ENCODE peak calls at places on chromosomes 7 and 10, in seven cellular contexts. One of them, this sample, is unnamed.

GRCh38 chr7:17581301-17581700 is 282.8 kb downstream of the AHR start:
- DNase-seq in CD8-positive, alpha-beta T cell: no peak
- DNase-seq in A549: no peak
- DNase-seq in H9: no peak
- DNase-seq in choroid plexus epithelial cell: no peak
- DNase-seq in EH: no peak
- DNase-seq in NCI-H2107: no peak
- DNase-seq in this sample: peak

GRCh38 chr10:75401569-75402485 is at the start of gene ZNF503:
- DNase-seq in CD8-positive, alpha-beta T cell: no peak
- DNase-seq in A549: peak
- DNase-seq in H9: peak
- DNase-seq in choroid plexus epithelial cell: peak
- DNase-seq in EH: peak
- DNase-seq in NCI-H2107: peak
- DNase-seq in this sample: peak

GRCh38 chr10:16640153-16640552 is 118.5 kb upstream of the C1QL3 start:
- DNase-seq in CD8-positive, alpha-beta T cell: no peak
- DNase-seq in A549: no peak
- DNase-seq in H9: no peak
- DNase-seq in choroid plexus epithelial cell: no peak
- DNase-seq in EH: no peak
- DNase-seq in NCI-H2107: no peak
- DNase-seq in this sample: no peak

GRCh38 chr10:34580643-34581042 is 234.5 kb downstream of the PARD3 start:
- DNase-seq in CD8-positive, alpha-beta T cell: no peak
- DNase-seq in A549: peak
- DNase-seq in H9: no peak
- DNase-seq in choroid plexus epithelial cell: peak
- DNase-seq in EH: peak
- DNase-seq in NCI-H2107: no peak
- DNase-seq in this sample: peak

GRCh38 chr7:151905322-151905721 is 28.4 kb upstream of the PRKAG2 start:
- DNase-seq in CD8-positive, alpha-beta T cell: no peak
- DNase-seq in A549: no peak
- DNase-seq in H9: no peak
- DNase-seq in choroid plexus epithelial cell: no peak
- DNase-seq in EH: no peak
- DNase-seq in NCI-H2107: no peak
- DNase-seq in this sample: no peak

GRCh38 chr10:93199221-93199681 is 125.6 kb downstream of the CYP26A1 start:
- DNase-seq in CD8-positive, alpha-beta T cell: no peak
- DNase-seq in A549: no peak
- DNase-seq in H9: no peak
- DNase-seq in choroid plexus epithelial cell: peak
- DNase-seq in EH: peak
- DNase-seq in NCI-H2107: no peak
- DNase-seq in this sample: peak

GRCh38 chr10:114686013-114686412 is 27.9 kb upstream of the ABLIM1 start:
- DNase-seq in CD8-positive, alpha-beta T cell: no peak
- DNase-seq in A549: no peak
- DNase-seq in H9: no peak
- DNase-seq in choroid plexus epithelial cell: no peak
- DNase-seq in EH: no peak
- DNase-seq in NCI-H2107: no peak
- DNase-seq in this sample: no peak

GRCh38 chr10:3926675-3927525 is 141.9 kb upstream of the KLF6 start:
- DNase-seq in CD8-positive, alpha-beta T cell: no peak
- DNase-seq in A549: no peak
- DNase-seq in H9: no peak
- DNase-seq in choroid plexus epithelial cell: peak
- DNase-seq in EH: peak
- DNase-seq in NCI-H2107: no peak
- DNase-seq in this sample: peak

GRCh38 chr10:63206576-63206975 is 73.4 kb downstream of the NRBF2 start:
- DNase-seq in CD8-positive, alpha-beta T cell: no peak
- DNase-seq in A549: no peak
- DNase-seq in H9: no peak
- DNase-seq in choroid plexus epithelial cell: peak
- DNase-seq in EH: no peak
- DNase-seq in NCI-H2107: no peak
- DNase-seq in this sample: peak

GRCh38 chr7:47847207-47847606 is 101.1 kb downstream of the PKD1L1 start:
- DNase-seq in CD8-positive, alpha-beta T cell: no peak
- DNase-seq in A549: no peak
- DNase-seq in H9: no peak
- DNase-seq in choroid plexus epithelial cell: no peak
- DNase-seq in EH: no peak
- DNase-seq in NCI-H2107: no peak
- DNase-seq in this sample: no peak

GRCh38 chr10:121438320-121438719 is 159.9 kb downstream of the FGFR2 start:
- DNase-seq in CD8-positive, alpha-beta T cell: no peak
- DNase-seq in A549: no peak
- DNase-seq in H9: no peak
- DNase-seq in choroid plexus epithelial cell: no peak
- DNase-seq in EH: peak
- DNase-seq in NCI-H2107: no peak
- DNase-seq in this sample: no peak

GRCh38 chr7:83178796-83179195 is 16.1 kb upstream of the PCLO start:
- DNase-seq in CD8-positive, alpha-beta T cell: no peak
- DNase-seq in A549: no peak
- DNase-seq in H9: no peak
- DNase-seq in choroid plexus epithelial cell: peak
- DNase-seq in EH: no peak
- DNase-seq in NCI-H2107: no peak
- DNase-seq in this sample: peak

GRCh38 chr7:127678947-127679346 is 27.0 kb downstream of the SND1 start:
- DNase-seq in CD8-positive, alpha-beta T cell: no peak
- DNase-seq in A549: no peak
- DNase-seq in H9: no peak
- DNase-seq in choroid plexus epithelial cell: peak
- DNase-seq in EH: peak
- DNase-seq in NCI-H2107: no peak
- DNase-seq in this sample: peak

GRCh38 chr7:84264341-84264740 is 69.8 kb upstream of the SEMA3A start:
- DNase-seq in CD8-positive, alpha-beta T cell: no peak
- DNase-seq in A549: no peak
- DNase-seq in H9: no peak
- DNase-seq in choroid plexus epithelial cell: no peak
- DNase-seq in EH: peak
- DNase-seq in NCI-H2107: no peak
- DNase-seq in this sample: peak

GRCh38 chr10:47134166-47134565 is 165.8 kb upstream of the GDF10 start:
- DNase-seq in CD8-positive, alpha-beta T cell: no peak
- DNase-seq in A549: no peak
- DNase-seq in H9: no peak
- DNase-seq in choroid plexus epithelial cell: no peak
- DNase-seq in EH: no peak
- DNase-seq in NCI-H2107: no peak
- DNase-seq in this sample: no peak

GRCh38 chr10:109780997-109781396 is 142.3 kb downstream of the XPNPEP1 start:
- DNase-seq in CD8-positive, alpha-beta T cell: no peak
- DNase-seq in A549: no peak
- DNase-seq in H9: peak
- DNase-seq in choroid plexus epithelial cell: no peak
- DNase-seq in EH: no peak
- DNase-seq in NCI-H2107: no peak
- DNase-seq in this sample: no peak

GRCh38 chr10:48878091-48878490 is 61.5 kb downstream of the LRRC18 start:
- DNase-seq in CD8-positive, alpha-beta T cell: no peak
- DNase-seq in A549: no peak
- DNase-seq in H9: no peak
- DNase-seq in choroid plexus epithelial cell: no peak
- DNase-seq in EH: no peak
- DNase-seq in NCI-H2107: no peak
- DNase-seq in this sample: no peak

GRCh38 chr10:24561453-24561852 is 162.2 kb downstream of the ARHGAP21 start:
- DNase-seq in CD8-positive, alpha-beta T cell: no peak
- DNase-seq in A549: no peak
- DNase-seq in H9: no peak
- DNase-seq in choroid plexus epithelial cell: peak
- DNase-seq in EH: peak
- DNase-seq in NCI-H2107: no peak
- DNase-seq in this sample: peak

GRCh38 chr7:14905764-14906163 is 3.2 kb upstream of the DGKB start:
- DNase-seq in CD8-positive, alpha-beta T cell: no peak
- DNase-seq in A549: no peak
- DNase-seq in H9: no peak
- DNase-seq in choroid plexus epithelial cell: no peak
- DNase-seq in EH: no peak
- DNase-seq in NCI-H2107: no peak
- DNase-seq in this sample: no peak

This sample was measured in adipocyte.